ENCODE peak calls at places on chromosome 4, in five cellular contexts. A, V, X, F and Z are unnamed samples.

GRCh38 chr4:23937173-23937572 is 47.3 kb upstream of the PPARGC1A start:
- DNase-seq in A (no peak), V (no peak), X (no peak), F (no peak), Z (no peak)

GRCh38 chr4:53531695-53532224 is 59.5 kb downstream of the LNX1 start:
- DNase-seq in A (no peak), V (no peak), X (no peak), F (no peak), Z (no peak)

GRCh38 chr4:10092481-10093272 is 23.9 kb downstream of the WDR1 start:
- DNase-seq in A (no peak), V (no peak), X (no peak), F (no peak), Z (peak)

GRCh38 chr4:96052827-96053226 is 212.9 kb downstream of the PDHA2 start:
- DNase-seq in A (no peak), V (peak), X (no peak), F (no peak), Z (no peak)

GRCh38 chr4:121656269-121656641 is 40.5 kb downstream of the ANXA5 start:
- DNase-seq in A (peak), V (peak), X (no peak), F (peak), Z (peak)

GRCh38 chr4:188053302-188053701 is 56.1 kb downstream of the TRIML2 start:
- DNase-seq in A (no peak), V (no peak), X (no peak), F (no peak), Z (peak)

GRCh38 chr4:47741200-47741599 is 96.7 kb downstream of the CORIN start:
- DNase-seq in A (no peak), V (peak), X (no peak), F (no peak), Z (no peak)

GRCh38 chr4:55278316-55278715 is 67.7 kb upstream of the SRD5A3 start:
- DNase-seq in A (no peak), V (no peak), X (no peak), F (peak), Z (no peak)

GRCh38 chr4:73211968-73212367 is 46.6 kb downstream of the ANKRD17 start:
- DNase-seq in A (no peak), V (no peak), X (no peak), F (no peak), Z (no peak)

GRCh38 chr4:13653356-13653755 is 25.8 kb upstream of the BOD1L1 start:
- DNase-seq in A (no peak), V (no peak), X (no peak), F (no peak), Z (no peak)

GRCh38 chr4:15691346-15692140 is 9.9 kb downstream of the FAM200B start:
- DNase-seq in A (no peak), V (peak), X (no peak), F (no peak), Z (peak)

GRCh38 chr4:84547211-84547610 is 35.7 kb upstream of the CDS1 start:
- DNase-seq in A (no peak), V (no peak), X (no peak), F (no peak), Z (no peak)

GRCh38 chr4:92101609-92102231 is 202.0 kb upstream of the GRID2 start:
- DNase-seq in A (no peak), V (peak), X (no peak), F (no peak), Z (no peak)

GRCh38 chr4:8385611-8386010 is 54.9 kb downstream of the ACOX3 start:
- DNase-seq in A (no peak), V (no peak), X (no peak), F (no peak), Z (no peak)

GRCh38 chr4:75004755-75005668 is 72.1 kb downstream of the PARM1 start:
- DNase-seq in A (no peak), V (peak), X (no peak), F (no peak), Z (no peak)

GRCh38 chr4:8373973-8374545 is 66.5 kb downstream of the ACOX3 start:
- DNase-seq in A (no peak), V (no peak), X (no peak), F (no peak), Z (no peak)

GRCh38 chr4:183503497-183504063 is 1.3 kb upstream of the ING2 start:
- DNase-seq in A (peak), V (no peak), X (no peak), F (no peak), Z (no peak)

GRCh38 chr4:51842167-51842553 is 793 bp upstream of the DCUN1D4 start:
- DNase-seq in A (peak), V (no peak), X (no peak), F (peak), Z (peak)

GRCh38 chr4:85905761-85906160 is 430.8 kb downstream of the ARHGAP24 start:
- DNase-seq in A (no peak), V (no peak), X (no peak), F (no peak), Z (no peak)

GRCh38 chr4:122652379-122652778 is 31.5 kb upstream of the IL21 start:
- DNase-seq in A (peak), V (peak), X (no peak), F (peak), Z (peak)

GRCh38 chr4:115883251-115883650 is 769.8 kb upstream of the NDST4 start:
- DNase-seq in A (no peak), V (no peak), X (no peak), F (no peak), Z (no peak)

GRCh38 chr4:164748375-164748774 is 5.6 kb upstream of the SMIM31 start:
- DNase-seq in A (peak), V (peak), X (no peak), F (peak), Z (peak)
- TF ChIP-seq CTCF in A (peak), V (peak), X (peak), F (peak), Z (peak)

GRCh38 chr4:11900277-11900676 is 471.6 kb upstream of the HS3ST1 start:
- DNase-seq in A (no peak), V (no peak), X (no peak), F (no peak), Z (no peak)
- TF ChIP-seq CTCF in A (no peak), V (no peak), X (no peak), F (no peak), Z (no peak)

GRCh38 chr4:172892300-172892699 is 276.3 kb upstream of the GALNT7 start:
- DNase-seq in A (no peak), V (peak), X (no peak), F (no peak), Z (peak)

GRCh38 chr4:172887959-172888358 is 280.7 kb upstream of the GALNT7 start:
- DNase-seq in A (no peak), V (no peak), X (no peak), F (no peak), Z (no peak)
- TF ChIP-seq CTCF in A (no peak), V (no peak), X (no peak), F (no peak), Z (no peak)

GRCh38 chr4:30904161-30904560 is 184.0 kb downstream of the PCDH7 start:
- DNase-seq in A (no peak), V (no peak), X (no peak), F (no peak), Z (no peak)
- TF ChIP-seq CTCF in A (no peak), V (no peak), X (no peak), F (no peak), Z (no peak)